ENCODE peak calls at places on chromosomes 1 and 21, in ten cellular contexts. T, P, B, A, N, H, K, R, Q and F are unnamed samples.

GRCh38 chr1:101438359-101438758 is 201.5 kb downstream of the S1PR1 start:
- DNase-seq in T (peak; percentile 4), P (no peak), B (peak; percentile 59), A (peak; percentile 15), N (no peak), H (peak; percentile 38), K (no peak), R (no peak), Q (no peak), F (peak; percentile 17)

GRCh38 chr1:230401763-230402294 is 24.3 kb downstream of the PGBD5 start:
- DNase-seq in T (no peak), P (no peak), B (no peak), A (no peak), N (no peak), H (no peak), K (no peak), R (no peak), Q (no peak), F (peak; percentile 31)

GRCh38 chr21:36422279-36423098 is 37.3 kb downstream of the CHAF1B start:
- DNase-seq in T (peak; percentile 67), P (peak; percentile 24), B (peak; percentile 77), A (peak; percentile 71), N (peak; percentile 47), H (peak; percentile 75), K (no peak), R (peak; percentile 75), Q (peak; percentile 67), F (peak; percentile 81)

GRCh38 chr1:245336149-245336983 is 181.6 kb downstream of the KIF26B start:
- DNase-seq in T (no peak), P (no peak), B (no peak), A (no peak), N (no peak), H (no peak), K (no peak), R (no peak), Q (no peak), F (no peak)

GRCh38 chr21:23743821-23744220 is 1863.5 kb downstream of the MRPL39 start:
- DNase-seq in T (no peak), P (no peak), B (no peak), A (no peak), N (no peak), H (no peak), K (no peak), R (no peak), Q (no peak), F (no peak)

GRCh38 chr1:25645641-25646400 is 29.2 kb downstream of the MAN1C1 start:
- DNase-seq in T (no peak), P (no peak), B (no peak), A (no peak), N (no peak), H (no peak), K (no peak), R (no peak), Q (no peak), F (no peak)

GRCh38 chr21:41559658-41560599 is 52.0 kb upstream of the TMPRSS2 start:
- DNase-seq in T (no peak), P (peak; percentile 81), B (no peak), A (no peak), N (no peak), H (no peak), K (no peak), R (no peak), Q (no peak), F (peak; percentile 72)

GRCh38 chr1:31239653-31240241 is at the start of gene NKAIN1:
- DNase-seq in T (peak; percentile 71), P (no peak), B (no peak), A (peak; percentile 45), N (no peak), H (no peak), K (no peak), R (peak; percentile 34), Q (peak; percentile 80), F (peak; percentile 72)

GRCh38 chr1:8367571-8368184 is 49.8 kb downstream of the SLC45A1 start:
- DNase-seq in T (peak; percentile 12), P (no peak), B (no peak), A (no peak), N (no peak), H (no peak), K (no peak), R (no peak), Q (no peak), F (no peak)

GRCh38 chr1:19477284-19478240 is 7.8 kb downstream of the CAPZB start:
- DNase-seq in T (no peak), P (no peak), B (peak; percentile 43), A (no peak), N (no peak), H (peak; percentile 53), K (no peak), R (no peak), Q (no peak), F (no peak)

GRCh38 chr1:202802998-202803932 is 5.0 kb downstream of the KDM5B start:
- DNase-seq in T (no peak), P (no peak), B (peak; percentile 10), A (no peak), N (peak; percentile 49), H (no peak), K (no peak), R (peak; percentile 38), Q (no peak), F (peak; percentile 39)

GRCh38 chr21:29175408-29176147 is 45.1 kb downstream of the MAP3K7CL start:
- DNase-seq in T (no peak), P (peak; percentile 43), B (peak; percentile 98), A (no peak), N (no peak), H (no peak), K (no peak), R (no peak), Q (no peak), F (no peak)

GRCh38 chr1:6385673-6386191 is 7.8 kb downstream of the ACOT7 start:
- DNase-seq in T (peak; percentile 77), P (peak; percentile 41), B (peak; percentile 48), A (peak; percentile 83), N (peak; percentile 62), H (no peak), K (no peak), R (peak; percentile 58), Q (peak; percentile 71), F (peak; percentile 63)

GRCh38 chr1:7580923-7581753 is 190.0 kb upstream of the VAMP3 start:
- DNase-seq in T (no peak), P (no peak), B (no peak), A (no peak), N (no peak), H (no peak), K (no peak), R (no peak), Q (no peak), F (peak; percentile 43)

GRCh38 chr1:212044851-212045250 is 9.3 kb downstream of the DTL start:
- DNase-seq in T (no peak), P (no peak), B (no peak), A (no peak), N (no peak), H (no peak), K (no peak), R (no peak), Q (no peak), F (no peak)

GRCh38 chr1:112982853-112983539 is 27.0 kb upstream of the SLC16A1 start:
- DNase-seq in T (no peak), P (no peak), B (no peak), A (no peak), N (no peak), H (no peak), K (no peak), R (no peak), Q (no peak), F (no peak)

GRCh38 chr1:18012686-18013085 is 94.9 kb upstream of the IGSF21 start:
- DNase-seq in T (no peak), P (no peak), B (no peak), A (no peak), N (no peak), H (no peak), K (no peak), R (no peak), Q (no peak), F (no peak)

GRCh38 chr1:3454811-3455618 is 550 bp downstream of the ARHGEF16 start:
- DNase-seq in T (no peak), P (no peak), B (no peak), A (peak; percentile 67), N (no peak), H (no peak), K (no peak), R (no peak), Q (peak; percentile 60), F (no peak)

GRCh38 chr1:169113613-169114119 is 7.2 kb downstream of the ATP1B1 start:
- DNase-seq in T (peak; percentile 80), P (peak; percentile 82), B (peak; percentile 79), A (no peak), N (no peak), H (no peak), K (no peak), R (peak; percentile 83), Q (no peak), F (peak; percentile 87)

GRCh38 chr1:99084562-99084961 is 79.9 kb upstream of the PLPPR5 start:
- DNase-seq in T (no peak), P (no peak), B (no peak), A (no peak), N (no peak), H (no peak), K (no peak), R (no peak), Q (no peak), F (no peak)

GRCh38 chr1:240706150-240706904 is 94.4 kb upstream of the GREM2 start:
- DNase-seq in T (no peak), P (no peak), B (no peak), A (no peak), N (no peak), H (no peak), K (no peak), R (no peak), Q (no peak), F (peak; percentile 52)

GRCh38 chr1:5551274-5551966 is 440.8 kb downstream of the NPHP4 start:
- DNase-seq in T (no peak), P (peak; percentile 7), B (no peak), A (no peak), N (no peak), H (no peak), K (no peak), R (no peak), Q (no peak), F (no peak)

GRCh38 chr1:99557556-99558256 is 88.2 kb upstream of the PALMD start:
- DNase-seq in T (peak; percentile 16), P (peak; percentile 40), B (peak; percentile 44), A (no peak), N (no peak), H (no peak), K (no peak), R (peak; percentile 19), Q (no peak), F (peak; percentile 72)

GRCh38 chr1:208189183-208189582 is 55.0 kb downstream of the PLXNA2 start:
- DNase-seq in T (no peak), P (no peak), B (no peak), A (no peak), N (no peak), H (peak; percentile 48), K (no peak), R (no peak), Q (no peak), F (no peak)

GRCh38 chr1:212609701-212610574 is 1.4 kb downstream of the ATF3 start:
- DNase-seq in T (no peak), P (no peak), B (no peak), A (no peak), N (no peak), H (no peak), K (no peak), R (no peak), Q (no peak), F (no peak)

GRCh38 chr1:209490013-209490412 is 93.5 kb upstream of the CAMK1G start:
- DNase-seq in T (no peak), P (no peak), B (no peak), A (no peak), N (no peak), H (no peak), K (no peak), R (no peak), Q (no peak), F (peak; percentile 52)

GRCh38 chr1:56377407-56377806 is 202.0 kb downstream of the PLPP3 start:
- DNase-seq in T (no peak), P (no peak), B (no peak), A (no peak), N (no peak), H (no peak), K (no peak), R (no peak), Q (no peak), F (no peak)